ENCODE peak calls at places on chromosome 12, in four cellular contexts. U, B, P and R are unnamed samples.

GRCh38 chr12:106733660-106734059 is 40.8 kb upstream of the RIC8B start:
- DNase-seq in B (no peak), P (no peak), U (no peak), R (no peak)

GRCh38 chr12:100868487-100868886 is 73.9 kb downstream of the ANO4 start:
- DNase-seq in U (no peak), B (no peak), P (no peak), R (no peak)

GRCh38 chr12:50597200-50598195 is 92.7 kb downstream of the DIP2B start:
- DNase-seq in B (no peak), P (peak; percentile 67), U (no peak), R (peak; percentile 91)

GRCh38 chr12:14263742-14264141 is 101.7 kb upstream of the ATF7IP start:
- DNase-seq in P (no peak), B (no peak), U (no peak), R (no peak)

GRCh38 chr12:49086116-49086515 is 8.5 kb downstream of the DHH start:
- DNase-seq in B (no peak), P (no peak), U (no peak), R (no peak)

GRCh38 chr12:120121766-120122293 is 5.3 kb upstream of the RAB35 start:
- DNase-seq in U (no peak), B (no peak), P (no peak), R (peak; percentile 70)

GRCh38 chr12:89073027-89073398 is 279.3 kb downstream of the DUSP6 start:
- DNase-seq in B (no peak), U (no peak), P (no peak), R (no peak)

GRCh38 chr12:122366685-122367475 is 55.6 kb downstream of the CLIP1 start:
- DNase-seq in P (peak; percentile 86), U (peak; percentile 66), B (peak; percentile 10), R (no peak)

GRCh38 chr12:32437095-32437515 is 37.7 kb downstream of the FGD4 start:
- DNase-seq in U (no peak), B (peak; percentile 76), P (peak; percentile 81), R (no peak)

GRCh38 chr12:128973883-128974681 is 120.8 kb downstream of the GLT1D1 start:
- DNase-seq in U (no peak), P (no peak), B (no peak), R (no peak)

GRCh38 chr12:12622418-12622817 is 10.7 kb downstream of the CREBL2 start:
- DNase-seq in P (no peak), U (no peak), B (no peak), R (no peak)

GRCh38 chr12:132429122-132429931 is 60.6 kb upstream of the FBRSL1 start:
- DNase-seq in B (no peak), U (peak; percentile 69), P (no peak), R (no peak)

GRCh38 chr12:7091660-7092228 is 501 bp downstream of the C1R start:
- DNase-seq in P (no peak), U (no peak), B (no peak), R (no peak)

GRCh38 chr12:121538699-121539061 is 42.1 kb downstream of the KDM2B start:
- DNase-seq in U (peak; percentile 89), B (peak; percentile 33), P (peak; percentile 57), R (peak; percentile 68)

GRCh38 chr12:93751864-93752610 is 74.9 kb downstream of the CRADD start:
- DNase-seq in B (no peak), P (no peak), U (no peak), R (no peak)

GRCh38 chr12:1758887-1759286 is 61.5 kb upstream of the LRTM2 start:
- DNase-seq in B (no peak), P (no peak), U (no peak), R (no peak)

GRCh38 chr12:1972856-1973317 is 31.4 kb downstream of the DCP1B start:
- DNase-seq in B (no peak), P (no peak), U (no peak), R (no peak)

GRCh38 chr12:112190626-112191025 is 65.3 kb downstream of the TRAFD1 start:
- DNase-seq in P (no peak), U (no peak), B (peak; percentile 37), R (no peak)

GRCh38 chr12:130987151-130987931 is 33.6 kb downstream of the ADGRD1 start:
- DNase-seq in B (no peak), P (no peak), U (no peak), R (no peak)

GRCh38 chr12:103827800-103828440 is 13.1 kb downstream of the NT5DC3 start:
- DNase-seq in B (no peak), P (no peak), U (no peak), R (no peak)

GRCh38 chr12:106179086-106179485 is 40.3 kb upstream of the NUAK1 start:
- DNase-seq in B (no peak), P (no peak), U (no peak), R (no peak)

GRCh38 chr12:18946106-18946505 is 183.4 kb upstream of the PLEKHA5 start:
- DNase-seq in P (no peak), B (no peak), U (no peak), R (no peak)

GRCh38 chr12:10130042-10130441 is at the start of gene CLEC7A:
- DNase-seq in U (no peak), P (no peak), B (no peak), R (peak; percentile 75)

GRCh38 chr12:61804301-61804700 is 455.9 kb upstream of the USP15 start:
- DNase-seq in B (no peak), U (no peak), P (no peak), R (no peak)

GRCh38 chr12:75648856-75649255 is 137.4 kb upstream of the KRR1 start:
- DNase-seq in U (no peak), B (no peak), P (no peak), R (no peak)

GRCh38 chr12:14384783-14385638 is 19.5 kb downstream of the ATF7IP start:
- DNase-seq in P (peak; percentile 59), B (peak; percentile 75), U (peak; percentile 69), R (peak; percentile 96)

GRCh38 chr12:113863455-113863845 is 102.7 kb downstream of the RBM19 start:
- DNase-seq in U (no peak), P (no peak), B (peak; percentile 40), R (no peak)

GRCh38 chr12:23084236-23084995 is 459.4 kb downstream of the ETNK1 start:
- DNase-seq in B (no peak), U (no peak), P (no peak), R (no peak)

GRCh38 chr12:113155060-113155459 is 5.5 kb downstream of the CFAP73 start:
- DNase-seq in B (no peak), P (no peak), U (no peak), R (no peak)

GRCh38 chr12:49507139-49507538 is 31.7 kb upstream of the KCNH3 start:
- DNase-seq in B (no peak), U (no peak), P (peak; percentile 67), R (no peak)

GRCh38 chr12:54385251-54385914 is 850 bp upstream of the ZNF385A start:
- DNase-seq in U (peak; percentile 63), P (no peak), B (no peak), R (peak; percentile 61)

GRCh38 chr12:49689236-49689635 is 18.0 kb downstream of the FMNL3 start:
- DNase-seq in U (no peak), P (no peak), B (no peak), R (no peak)

GRCh38 chr12:122099280-122099749 is 20.8 kb downstream of the MLXIP start:
- DNase-seq in P (no peak), B (no peak), U (no peak), R (peak; percentile 42)

GRCh38 chr12:94169495-94169894 is 21.1 kb downstream of the PLXNC1 start:
- DNase-seq in B (no peak), U (no peak), P (no peak), R (no peak)

GRCh38 chr12:53695148-53696138 is 19.6 kb upstream of the ATP5MC2 start:
- DNase-seq in P (peak; percentile 55), U (peak; percentile 79), B (peak; percentile 41), R (no peak)

GRCh38 chr12:79063258-79063657 is 198.7 kb downstream of the SYT1 start:
- DNase-seq in U (no peak), B (no peak), P (no peak), R (no peak)
- H3K4me2 ChIP-seq in U (no peak overlapping the region), B (no peak overlapping the region), P (no peak overlapping the region), R (no peak overlapping the region)

GRCh38 chr12:47774664-47775063 is 1.6 kb downstream of the SLC48A1 start:
- DNase-seq in U (no peak), B (no peak), P (no peak), R (no peak)

GRCh38 chr12:47776471-47777143 is 3.6 kb downstream of the SLC48A1 start:
- DNase-seq in U (no peak), B (no peak), P (no peak), R (no peak)

GRCh38 chr12:47777151-47777550 is 4.1 kb downstream of the SLC48A1 start:
- DNase-seq in B (no peak), P (no peak), U (no peak), R (no peak)

GRCh38 chr12:47773858-47774580 is 981 bp downstream of the SLC48A1 start:
- DNase-seq in U (no peak), B (no peak), P (peak; percentile 51), R (no peak)

DNA sequence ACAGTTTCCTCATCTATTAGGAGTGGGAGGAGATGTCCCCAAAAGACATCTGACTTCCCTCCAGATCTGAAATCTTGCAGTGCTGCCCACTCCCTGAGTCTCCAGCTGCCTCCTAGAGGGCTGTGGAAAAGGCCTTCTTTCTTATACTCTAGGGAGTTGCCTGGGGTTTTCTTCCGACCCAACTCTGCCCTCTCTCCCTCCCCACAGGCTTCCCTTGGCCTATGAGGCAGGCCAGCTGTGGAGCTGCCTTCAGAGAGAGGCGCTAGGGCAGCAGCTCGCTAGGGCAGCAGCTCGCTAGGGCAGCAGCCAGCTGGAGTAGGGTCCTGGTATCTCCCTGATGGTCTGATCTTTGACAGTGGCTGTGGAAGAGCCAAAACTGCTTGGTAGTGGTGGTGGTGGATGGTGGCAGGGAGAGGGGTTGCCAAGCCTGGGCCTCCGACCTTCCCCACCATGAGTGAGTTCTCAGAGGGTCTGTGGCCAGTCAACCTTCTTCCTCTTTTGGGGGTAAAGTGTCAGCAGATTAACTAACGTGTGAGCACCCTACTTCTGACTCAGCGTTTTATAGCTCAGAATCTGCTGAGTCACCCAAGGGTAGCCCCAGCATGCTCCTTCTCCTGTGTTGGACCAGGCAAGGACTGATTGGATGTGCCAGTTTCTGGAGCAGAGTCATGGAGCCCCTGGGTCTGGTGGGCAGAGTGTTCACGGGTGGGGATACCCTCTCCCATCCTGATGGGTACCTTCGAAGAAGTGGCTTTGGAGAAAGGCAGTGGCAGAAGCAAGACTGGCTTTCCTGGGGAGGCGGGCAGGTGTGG is 2.3 kb downstream of the SLC48A1 start:
- DNase-seq in P (no peak), B (no peak), U (no peak), R (peak; percentile 86)
- H3K4me2 ChIP-seq in P (peak overlapping the region; percentile 74), B (peak overlapping the region; percentile 98), U (no peak overlapping the region), R (peak overlapping the region; percentile 75)

DNA sequence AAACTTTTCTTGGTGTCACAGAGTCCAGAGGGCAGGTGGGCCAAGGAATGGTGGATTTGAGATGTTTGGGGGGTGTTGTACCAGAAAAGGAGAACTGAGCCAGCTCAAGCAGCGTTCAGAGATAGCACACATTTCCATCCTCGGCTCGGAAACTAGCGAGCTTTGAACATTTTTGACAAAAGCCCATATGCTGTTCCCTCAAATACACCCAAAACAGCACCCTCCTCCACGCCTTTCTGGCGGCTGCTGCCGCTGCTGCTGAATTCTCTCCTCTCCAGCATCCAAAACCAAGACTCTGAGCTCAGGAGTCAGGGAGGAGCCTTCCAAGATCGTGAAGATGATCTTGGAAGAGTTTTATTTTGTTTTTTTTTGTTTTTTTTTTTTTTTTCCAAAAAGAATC is 967 bp downstream of the SRRM4 start:
- DNase-seq in P (no peak), U (no peak), B (no peak), R (no peak)
- H3K4me2 ChIP-seq in P (no peak overlapping the region), U (peak overlapping the region; percentile 98), B (no peak overlapping the region), R (no peak overlapping the region)

DNA sequence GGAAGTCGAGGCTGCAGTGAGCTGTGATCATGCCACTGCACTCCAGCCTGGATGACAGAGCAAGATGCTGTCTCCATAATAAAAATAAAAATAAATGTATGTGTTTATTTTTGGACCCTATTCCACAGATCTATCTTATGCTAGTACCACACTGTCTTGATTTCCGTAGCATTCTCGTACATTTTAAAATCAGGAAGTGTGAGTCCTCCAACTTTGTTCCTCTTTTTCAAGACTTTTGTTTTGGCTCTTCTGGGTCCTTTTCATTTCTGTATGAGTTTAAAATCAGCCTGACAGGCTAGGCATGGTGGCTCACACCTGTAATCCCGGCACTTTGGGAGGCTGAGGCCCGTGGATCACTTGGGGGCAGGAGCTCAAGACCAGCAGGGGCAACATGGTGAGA is 25.8 kb downstream of the DAO start:
- DNase-seq in P (no peak), U (no peak), B (no peak), R (peak; percentile 57)
- H3K4me2 ChIP-seq in P (no peak overlapping the region), U (no peak overlapping the region), B (no peak overlapping the region), R (no peak overlapping the region)